ENCODE peak calls at places on chromosomes 4 and X, in ten cellular contexts. P is T-helper 9 cell, E is GM10248, O is HCEC 1CT, X is NCI-H1436 treated with DMSO at 0.1 percent for 48 hours, S is epithelial cell of esophagus, C is memory B cell, M is stromal cell of bone marrow, N is DMS53, B is fibroblast of the conjunctiva. Q is an unnamed sample.

GRCh38 chr4:189035091-189035490 is 895.9 kb downstream of the TRIML1 start:
- DNase-seq in M (no peak), X (no peak), B (no peak), P (no peak), E (no peak), S (no peak), C (no peak), N (no peak), O (no peak), Q (no peak)

GRCh38 chr4:56414135-56414675 is 21.2 kb downstream of the PPAT start:
- DNase-seq in C (no peak), O (no peak), X (no peak), M (peak), N (no peak), B (no peak), P (no peak), E (no peak), S (no peak), Q (no peak)

GRCh38 chr4:183408791-183409190 is 35.6 kb upstream of the CDKN2AIP start:
- DNase-seq in P (no peak), X (no peak), M (no peak), C (no peak), B (no peak), S (no peak), N (no peak), E (no peak), O (no peak), Q (no peak)

GRCh38 chr4:67549123-67549522 is 3.8 kb upstream of the CENPC start:
- DNase-seq in B (no peak), N (peak), P (no peak), E (peak), C (peak), O (no peak), M (no peak), X (peak), S (peak), Q (peak)

GRCh38 chr4:33543941-33544450 is 2700.3 kb downstream of the ARAP2 start:
- DNase-seq in O (no peak), E (no peak), P (no peak), C (no peak), X (no peak), B (no peak), S (peak), M (no peak), N (no peak), Q (no peak)

GRCh38 chrX:15349046-15349445 is 13.7 kb upstream of the PIGA start:
- DNase-seq in B (peak), S (peak), C (peak), M (peak), N (peak), E (peak), O (peak), P (no peak), X (no peak), Q (peak)

GRCh38 chr4:110840221-110840654 is 217.4 kb upstream of the PITX2 start:
- DNase-seq in E (no peak), S (no peak), M (peak), O (peak), C (no peak), P (no peak), N (no peak), X (no peak), B (peak), Q (no peak)

GRCh38 chrX:14509325-14510057 is 19.8 kb upstream of the GLRA2 start:
- DNase-seq in M (no peak), X (no peak), P (no peak), E (no peak), N (no peak), B (no peak), S (no peak), O (no peak), C (no peak), Q (no peak)

GRCh38 chr4:173076903-173077629 is 91.5 kb upstream of the GALNT7 start:
- DNase-seq in X (no peak), M (no peak), E (no peak), N (no peak), B (no peak), P (no peak), S (peak), O (peak), C (no peak), Q (no peak)

GRCh38 chr4:175805863-175806262 is 6.2 kb downstream of the GPM6A start:
- DNase-seq in S (no peak), O (no peak), E (no peak), P (no peak), M (no peak), X (no peak), N (no peak), C (no peak), B (no peak), Q (no peak)

GRCh38 chr4:2007804-2008670 is 737 bp downstream of the NELFA start:
- DNase-seq in E (no peak), X (no peak), O (no peak), N (peak), M (no peak), P (no peak), C (no peak), B (no peak), S (no peak), Q (no peak)

GRCh38 chr4:109721033-109721432 is 8.8 kb downstream of the PLA2G12A start:
- DNase-seq in X (no peak), P (no peak), M (no peak), E (no peak), B (no peak), S (no peak), O (peak), N (peak), C (no peak), Q (no peak)

GRCh38 chrX:112043997-112044396 is 38.6 kb downstream of the TRPC5 start:
- DNase-seq in B (peak), O (no peak), E (no peak), S (peak), M (no peak), P (no peak), X (no peak), C (no peak), N (peak), Q (no peak)

GRCh38 chr4:114087596-114088230 is 108.3 kb upstream of the ARSJ start:
- DNase-seq in N (no peak), C (no peak), P (no peak), B (peak), E (no peak), S (no peak), X (no peak), O (peak), M (peak), Q (no peak)

GRCh38 chr4:26482508-26483462 is 7.5 kb downstream of the CCKAR start:
- DNase-seq in N (no peak), O (no peak), S (no peak), P (no peak), E (no peak), X (no peak), C (no peak), M (no peak), B (no peak), Q (no peak)

GRCh38 chr4:37885496-37885895 is 5.4 kb upstream of the TBC1D1 start:
- DNase-seq in N (no peak), M (no peak), S (no peak), C (no peak), X (no peak), B (no peak), O (peak), P (no peak), E (peak), Q (no peak)

GRCh38 chr4:110850461-110851447 is 227.9 kb upstream of the PITX2 start:
- DNase-seq in C (no peak), B (no peak), X (no peak), M (no peak), S (no peak), E (no peak), N (peak), O (no peak), P (no peak), Q (no peak)

GRCh38 chr4:48896845-48897244 is 9.7 kb downstream of the OCIAD2 start:
- DNase-seq in P (no peak), E (no peak), X (no peak), N (no peak), S (no peak), C (no peak), M (no peak), O (no peak), B (no peak), Q (no peak)

GRCh38 chrX:112827292-112827903 is 13.2 kb downstream of the AMOT start:
- DNase-seq in E (no peak), N (no peak), B (no peak), X (no peak), M (no peak), O (no peak), C (no peak), S (no peak), P (no peak), Q (no peak)

GRCh38 chr4:86306816-86307215 is 53.0 kb downstream of the MAPK10 start:
- DNase-seq in B (peak), N (no peak), C (no peak), E (no peak), O (peak), X (no peak), S (no peak), M (peak), P (no peak), Q (no peak)

GRCh38 chr4:123833156-123833555 is 436.6 kb downstream of the SPRY1 start:
- DNase-seq in X (no peak), M (no peak), E (no peak), C (no peak), P (no peak), S (peak), B (no peak), O (peak), N (no peak), Q (no peak)

GRCh38 chrX:17814557-17814956 is 46.5 kb downstream of the RAI2 start:
- DNase-seq in S (peak), P (no peak), X (no peak), C (no peak), E (no peak), N (no peak), O (peak), M (peak), B (peak), Q (no peak)

GRCh38 chr4:8231551-8232049 is 32.5 kb downstream of the SH3TC1 start:
- DNase-seq in M (no peak), X (no peak), E (no peak), S (no peak), N (no peak), O (no peak), P (no peak), C (no peak), B (no peak), Q (no peak)

GRCh38 chr4:4599886-4600285 is 58.0 kb upstream of the STX18 start:
- DNase-seq in C (no peak), E (no peak), O (no peak), N (peak), M (no peak), P (no peak), B (no peak), S (no peak), X (peak), Q (no peak)

GRCh38 chr4:6109842-6110560 is 90.3 kb downstream of the JAKMIP1 start:
- DNase-seq in E (no peak), S (peak), M (no peak), C (no peak), P (no peak), B (no peak), X (no peak), O (no peak), N (peak), Q (no peak)

GRCh38 chr4:99887837-99888236 is 6.4 kb downstream of the LAMTOR3 start:
- DNase-seq in M (no peak), P (no peak), E (no peak), N (no peak), C (no peak), O (peak), S (no peak), B (no peak), X (no peak), Q (no peak)

GRCh38 chr4:8362483-8362882 is 78.0 kb downstream of the ACOX3 start:
- DNase-seq in N (no peak), E (no peak), O (no peak), C (no peak), M (no peak), X (no peak), B (no peak), P (no peak), S (peak), Q (no peak)

GRCh38 chr4:42399393-42399792 is 2.1 kb downstream of the SHISA3 start:
- DNase-seq in P (no peak), N (peak), C (no peak), B (no peak), S (no peak), X (no peak), O (no peak), E (no peak), M (no peak), Q (no peak)

GRCh38 chrX:49919617-49920016 is 2.8 kb upstream of the CLCN5 start:
- DNase-seq in B (no peak), E (peak), M (no peak), X (no peak), P (peak), O (peak), C (peak), N (peak), S (no peak), Q (peak)

GRCh38 chr4:57055873-57056272 is 54.3 kb downstream of the IGFBP7 start:
- DNase-seq in O (no peak), E (no peak), M (no peak), C (no peak), P (no peak), X (no peak), N (no peak), B (no peak), S (no peak), Q (no peak)

GRCh38 chrX:2351999-2352995 is 148.5 kb downstream of the DHRSX start:
- DNase-seq in M (peak), O (peak), C (no peak), X (no peak), S (peak), E (no peak), P (no peak), B (peak), N (no peak), Q (no peak)

GRCh38 chr4:3388461-3389185 is 53.1 kb upstream of the HGFAC start:
- DNase-seq in B (no peak), P (no peak), E (peak), X (no peak), N (no peak), O (peak), S (peak), C (peak), M (peak), Q (peak)

GRCh38 chrX:40877869-40878268 is 142.5 kb upstream of the MED14 start:
- DNase-seq in P (no peak), O (peak), M (no peak), C (peak), N (peak), S (peak), E (no peak), X (no peak), B (no peak), Q (peak)

GRCh38 chrX:19593684-19594083 is 78.4 kb upstream of the MAP3K15 start:
- DNase-seq in O (peak), B (peak), X (no peak), M (no peak), N (peak), P (no peak), C (peak), S (peak), E (no peak), Q (peak)

GRCh38 chrX:153644356-153645125 is 2.5 kb upstream of the DUSP9 start:
- DNase-seq in S (no peak), O (no peak), M (no peak), P (no peak), X (no peak), E (no peak), N (peak), C (no peak), B (no peak), Q (no peak)

GRCh38 chr4:71147261-71147660 is 153.8 kb downstream of the DCK start:
- DNase-seq in C (no peak), B (no peak), N (no peak), O (no peak), X (no peak), E (no peak), P (no peak), M (peak), S (no peak), Q (no peak)

GRCh38 chrX:40107291-40108083 is 9.7 kb upstream of the BCOR start:
- DNase-seq in C (no peak), S (no peak), M (no peak), X (no peak), B (no peak), O (peak), N (peak), E (no peak), P (no peak), Q (no peak)

GRCh38 chrX:16786791-16787735 is 797 bp downstream of the TXLNG start:
- DNase-seq in N (peak), P (peak), S (no peak), B (no peak), C (peak), E (peak), M (no peak), O (peak), X (no peak), Q (peak)

GRCh38 chr4:141898336-141898735 is 262.0 kb downstream of the IL15 start:
- DNase-seq in B (no peak), O (no peak), C (no peak), X (no peak), P (no peak), S (no peak), M (no peak), N (no peak), E (no peak), Q (no peak)

Q was measured in naive B cell.